ENCODE peak calls at places on chromosome 12, in ten cellular contexts. X, U, Z, C, K, N, R, P, M and A are unnamed samples.
A peak's percentile ranks its signal among the peaks of the same experiment; 100 is the strongest.

GRCh38 chr12:28278499-28278898 is 88.2 kb downstream of the CCDC91 start:
- DNase-seq in X (no peak), N (no peak), K (no peak), M (no peak), R (no peak), Z (no peak), C (no peak), U (no peak), P (no peak), A (no peak)

GRCh38 chr12:74431821-74432220 is 105.8 kb upstream of the ATXN7L3B start:
- DNase-seq in C (no peak), P (no peak), K (no peak), N (no peak), Z (no peak), X (no peak), R (no peak), U (no peak), M (no peak), A (no peak)

GRCh38 chr12:47995976-47996375 is 8.3 kb downstream of the COL2A1 start:
- DNase-seq in Z (peak; percentile 76), X (peak; percentile 30), P (no peak), R (peak; percentile 44), N (peak; percentile 33), M (no peak), C (no peak), U (peak; percentile 48), K (no peak), A (no peak)

GRCh38 chr12:89568484-89568883 is 42.6 kb upstream of the POC1B start:
- DNase-seq in P (no peak), N (no peak), M (no peak), Z (no peak), R (no peak), K (no peak), U (no peak), C (no peak), X (no peak), A (no peak)

GRCh38 chr12:131052891-131053290 is 99.2 kb downstream of the ADGRD1 start:
- DNase-seq in Z (no peak), R (no peak), U (no peak), N (no peak), K (no peak), X (no peak), P (no peak), C (no peak), M (no peak), A (no peak)

GRCh38 chr12:94134226-94134795 is 14.1 kb upstream of the PLXNC1 start:
- DNase-seq in U (peak; percentile 20), P (no peak), C (peak; percentile 49), Z (peak; percentile 62), R (peak; percentile 81), M (peak; percentile 59), N (peak; percentile 51), K (peak; percentile 44), X (peak; percentile 24), A (peak; percentile 60)

GRCh38 chr12:81596558-81596957 is 162.6 kb downstream of the PPFIA2 start:
- DNase-seq in K (no peak), N (no peak), U (no peak), C (no peak), R (no peak), P (no peak), Z (no peak), X (no peak), M (no peak), A (no peak)

GRCh38 chr12:13472690-13473089 is 276.2 kb downstream of the EMP1 start:
- DNase-seq in C (no peak), P (no peak), Z (peak; percentile 3), N (no peak), R (peak; percentile 60), M (no peak), X (no peak), K (no peak), U (no peak), A (no peak)

GRCh38 chr12:24797901-24798300 is 151.0 kb downstream of the BCAT1 start:
- DNase-seq in R (no peak), X (no peak), U (no peak), C (no peak), M (no peak), Z (no peak), K (no peak), P (no peak), N (no peak), A (no peak)

GRCh38 chr12:88600272-88600671 is 20.0 kb upstream of the KITLG start:
- DNase-seq in X (no peak), N (no peak), U (peak; percentile 57), R (peak; percentile 90), C (no peak), M (no peak), P (no peak), K (no peak), Z (peak; percentile 95), A (no peak)

GRCh38 chr12:131218291-131219172 is 264.8 kb downstream of the ADGRD1 start:
- DNase-seq in P (no peak), R (no peak), X (no peak), M (peak; percentile 41), C (no peak), U (no peak), N (no peak), K (peak; percentile 64), Z (no peak), A (peak; percentile 59)

GRCh38 chr12:127035011-127035879 is 1231.7 kb upstream of the TMEM132C start:
- DNase-seq in X (no peak), P (no peak), U (no peak), R (peak; percentile 34), Z (no peak), C (no peak), K (no peak), N (no peak), M (no peak), A (no peak)

GRCh38 chr12:71392521-71393145 is 47.0 kb upstream of the LGR5 start:
- DNase-seq in P (no peak), K (peak; percentile 48), X (peak; percentile 46), U (peak; percentile 37), N (peak; percentile 42), M (peak; percentile 74), R (peak; percentile 88), Z (peak; percentile 70), C (no peak), A (peak; percentile 79)

GRCh38 chr12:95218852-95219171 is 1.2 kb downstream of the VEZT start:
- DNase-seq in X (no peak), N (peak; percentile 48), U (no peak), R (peak; percentile 25), M (peak; percentile 15), Z (no peak), K (no peak), P (no peak), C (peak; percentile 60), A (no peak)

GRCh38 chr12:100450726-100451125 is 22.9 kb upstream of the NR1H4 start:
- DNase-seq in R (no peak), Z (no peak), K (no peak), M (no peak), C (no peak), P (no peak), X (no peak), U (no peak), N (no peak), A (no peak)

GRCh38 chr12:108729612-108730336 is 1.5 kb downstream of the CORO1C start:
- DNase-seq in K (no peak), C (no peak), P (no peak), N (no peak), U (no peak), Z (no peak), M (no peak), R (peak; percentile 74), X (no peak), A (no peak)

GRCh38 chr12:6626654-6627283 is 9.0 kb downstream of the LPAR5 start:
- DNase-seq in P (no peak), U (no peak), X (no peak), Z (no peak), R (no peak), K (no peak), N (no peak), M (no peak), C (no peak), A (no peak)

GRCh38 chr12:122174155-122174845 is at the start of gene IL31:
- DNase-seq in X (no peak), R (no peak), C (no peak), M (no peak), N (no peak), U (no peak), P (no peak), K (no peak), Z (no peak), A (no peak)

GRCh38 chr12:116529048-116529447 is 30.1 kb upstream of the MAP1LC3B2 start:
- DNase-seq in R (no peak), Z (peak; percentile 59), X (peak; percentile 62), N (peak; percentile 60), K (no peak), P (no peak), U (no peak), C (no peak), M (no peak), A (no peak)

GRCh38 chr12:24977711-24978110 is 28.8 kb upstream of the BCAT1 start:
- DNase-seq in X (no peak), C (no peak), R (no peak), Z (no peak), M (no peak), K (no peak), P (no peak), U (no peak), N (no peak), A (no peak)

GRCh38 chr12:2615665-2616387 is 178.9 kb upstream of the FKBP4 start:
- DNase-seq in K (peak; percentile 75), R (peak; percentile 6), N (no peak), C (no peak), U (peak; percentile 55), Z (peak; percentile 92), P (peak; percentile 38), X (no peak), M (peak; percentile 21), A (peak; percentile 28)

GRCh38 chr12:16393126-16393525 is 45.7 kb downstream of the MGST1 start:
- DNase-seq in N (no peak), R (no peak), U (no peak), P (no peak), M (no peak), K (no peak), Z (no peak), X (no peak), C (no peak), A (no peak)

GRCh38 chr12:124910561-124911478 is 3.6 kb downstream of the UBC start:
- DNase-seq in K (peak; percentile 49), X (no peak), Z (peak; percentile 42), M (peak; percentile 11), C (no peak), R (peak; percentile 70), N (no peak), U (no peak), P (no peak), A (no peak)

GRCh38 chr12:47534695-47535094 is 171.1 kb downstream of the RPAP3 start:
- DNase-seq in N (no peak), X (no peak), K (no peak), P (no peak), U (no peak), Z (peak; percentile 32), R (peak; percentile 31), M (no peak), C (no peak), A (peak; percentile 53)

GRCh38 chr12:6927999-6928702 is 392 bp downstream of the ATN1 start:
- DNase-seq in K (no peak), U (no peak), C (peak; percentile 41), P (peak; percentile 40), X (no peak), M (peak; percentile 48), Z (no peak), N (no peak), R (no peak), A (peak; percentile 47)

GRCh38 chr12:52209321-52209720 is 17.5 kb upstream of the KRT80 start:
- DNase-seq in R (no peak), X (no peak), P (peak; percentile 11), U (no peak), N (no peak), M (no peak), C (no peak), K (no peak), Z (no peak), A (no peak)

GRCh38 chr12:112916270-112916669 is 9.5 kb downstream of the OAS1 start:
- DNase-seq in R (peak; percentile 33), K (no peak), U (no peak), Z (no peak), X (no peak), C (no peak), N (no peak), P (peak; percentile 37), M (no peak), A (no peak)

GRCh38 chr12:103742349-103742784 is 98.7 kb downstream of the NT5DC3 start:
- DNase-seq in U (no peak), M (no peak), P (no peak), N (peak; percentile 95), K (no peak), R (peak; percentile 12), X (peak; percentile 20), C (no peak), Z (no peak), A (no peak)